ENCODE peak calls at places on chromosomes 12 and 14, in six cellular contexts. G, L, V, C, X and Z are unnamed samples.

GRCh38 chr12:78671295-78671694 is 193.3 kb upstream of the SYT1 start:
- DNase-seq in G (peak; percentile 93), X (no peak), L (no peak), V (no peak), C (no peak), Z (no peak)

GRCh38 chr14:70897475-70897874 is 9.8 kb upstream of the PCNX1 start:
- DNase-seq in C (no peak), L (no peak), X (no peak), G (peak; percentile 82), V (no peak), Z (no peak)

GRCh38 chr14:24311837-24312615 is 724 bp downstream of the LTB4R start:
- DNase-seq in G (no peak), V (no peak), L (peak; percentile 52), C (no peak), X (no peak), Z (no peak)

GRCh38 chr12:116138380-116138779 is 139.1 kb downstream of the MED13L start:
- DNase-seq in X (no peak), C (no peak), V (no peak), L (no peak), G (peak; percentile 75), Z (no peak)

GRCh38 chr14:96039633-96040311 is 610 bp downstream of the C14orf132 start:
- DNase-seq in L (peak; percentile 13), C (no peak), V (peak; percentile 24), G (peak; percentile 14), X (no peak), Z (no peak)

GRCh38 chr12:72574138-72574537 is 302.0 kb downstream of the TRHDE start:
- DNase-seq in X (no peak), L (no peak), G (no peak), C (no peak), V (no peak), Z (no peak)

GRCh38 chr12:10283028-10283427 is 24.6 kb upstream of the KLRD1 start:
- DNase-seq in L (no peak), X (no peak), G (no peak), C (no peak), V (no peak), Z (no peak)

GRCh38 chr12:104668274-104668718 is 211.5 kb downstream of the CHST11 start:
- DNase-seq in V (no peak), L (peak; percentile 57), G (peak; percentile 57), X (peak; percentile 63), C (peak; percentile 51), Z (peak; percentile 44)

GRCh38 chr14:25887251-25887908 is 710.5 kb downstream of the NOVA1 start:
- DNase-seq in X (no peak), L (no peak), V (no peak), G (peak; percentile 39), C (no peak), Z (no peak)

GRCh38 chr12:127127887-127128286 is 1139.1 kb upstream of the TMEM132C start:
- DNase-seq in X (no peak), C (no peak), V (no peak), G (no peak), L (no peak), Z (no peak)

GRCh38 chr12:96861656-96862055 is 45.4 kb upstream of the NEDD1 start:
- DNase-seq in L (no peak), V (no peak), X (no peak), G (peak; percentile 68), C (no peak), Z (no peak)

GRCh38 chr12:121391619-121392324 is 8.1 kb upstream of the RNF34 start:
- DNase-seq in G (peak; percentile 2), V (no peak), X (no peak), L (no peak), C (no peak), Z (no peak)

GRCh38 chr12:65532744-65533143 is 254.3 kb downstream of the MSRB3 start:
- DNase-seq in C (no peak), L (no peak), V (no peak), G (peak; percentile 95), X (no peak), Z (peak; percentile 20)

GRCh38 chr12:120225200-120225558 is 24.3 kb upstream of the RPLP0 start:
- DNase-seq in G (no peak), C (no peak), L (no peak), V (no peak), X (no peak), Z (no peak)

GRCh38 chr12:89179983-89180382 is 172.3 kb downstream of the DUSP6 start:
- DNase-seq in L (peak; percentile 6), V (peak; percentile 31), G (peak; percentile 64), C (no peak), X (no peak), Z (no peak)

GRCh38 chr12:9813821-9814798 is 13.2 kb upstream of the KLRF1 start:
- DNase-seq in C (peak; percentile 76), G (no peak), L (peak; percentile 62), V (peak; percentile 79), X (peak; percentile 85), Z (peak; percentile 85)

GRCh38 chr14:75978249-75978731 is 3.5 kb downstream of the TGFB3 start:
- DNase-seq in V (no peak), G (no peak), L (no peak), X (no peak), C (no peak), Z (no peak)

GRCh38 chr14:67620217-67620789 is 583 bp downstream of the ARG2 start:
- DNase-seq in V (peak; percentile 21), L (peak; percentile 63), C (no peak), X (no peak), G (no peak), Z (peak; percentile 41)

GRCh38 chr14:90658541-90658967 is 157.7 kb downstream of the TTC7B start:
- DNase-seq in L (no peak), C (no peak), X (no peak), V (no peak), G (peak; percentile 85), Z (no peak)

GRCh38 chr14:59601056-59601455 is 24.4 kb upstream of the CCDC175 start:
- DNase-seq in V (no peak), G (no peak), C (no peak), X (no peak), L (no peak), Z (peak; percentile 73)

GRCh38 chr12:29035112-29035511 is 114.0 kb upstream of the FAR2 start:
- DNase-seq in G (no peak), L (no peak), V (no peak), X (no peak), C (no peak), Z (no peak)

GRCh38 chr14:68404652-68405183 is 388.1 kb downstream of the ZFP36L1 start:
- DNase-seq in L (peak; percentile 43), G (peak; percentile 35), X (no peak), V (no peak), C (no peak), Z (peak; percentile 17)

GRCh38 chr14:75794615-75795038 is 133.6 kb downstream of the TTLL5 start:
- DNase-seq in G (peak; percentile 53), V (no peak), X (no peak), C (no peak), L (no peak), Z (no peak)

GRCh38 chr14:72451081-72451972 is 442.6 kb downstream of the DPF3 start:
- DNase-seq in C (no peak), X (no peak), V (no peak), G (peak; percentile 41), L (no peak), Z (no peak)

GRCh38 chr14:69543341-69544249 is 31.1 kb downstream of the CCDC177 start:
- DNase-seq in X (peak; percentile 74), C (no peak), G (peak; percentile 89), L (peak; percentile 8), V (peak; percentile 39), Z (peak; percentile 39)

DNA sequence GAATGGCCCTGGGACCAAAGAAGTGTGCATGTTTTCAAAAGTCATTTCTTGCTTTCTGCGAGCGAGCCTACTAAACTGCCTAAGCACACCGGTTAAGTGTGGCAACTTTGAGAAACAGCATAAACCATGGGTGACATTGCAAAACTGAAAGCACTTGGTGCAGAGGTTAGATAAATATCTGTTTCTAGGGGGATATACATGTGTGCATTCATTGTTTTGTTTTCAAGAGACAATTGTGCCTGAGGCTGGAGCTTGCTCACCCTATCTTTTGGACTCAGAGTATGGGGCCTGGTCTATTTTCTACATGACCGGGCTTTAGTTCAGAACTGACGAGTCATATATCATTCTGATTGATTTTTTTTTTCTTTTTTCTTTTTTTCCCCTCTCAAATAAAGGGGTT is 923.4 kb downstream of the NRXN3 start:
- DNase-seq in L (no peak), V (no peak), X (no peak), C (no peak), G (no peak), Z (no peak)
- H3K9me3 ChIP-seq in L (no peaks in the 10 kb centered on the region), V (no peaks in the 10 kb centered on the region), X (no peaks in the 10 kb centered on the region), C (no peaks in the 10 kb centered on the region), G (no peaks in the 10 kb centered on the region), Z (no peaks in the 10 kb centered on the region)

GRCh38 chr14:104136472-104137296 is 1.7 kb upstream of the KIF26A start:
- DNase-seq in G (no peak), V (no peak), L (no peak), X (no peak), C (peak; percentile 13), Z (no peak)
- H3K4me3 ChIP-seq in G (no peak overlapping the region), V (peak overlapping the region; percentile 55), L (no peak overlapping the region), X (peak overlapping the region; percentile 64), C (peak overlapping the region; percentile 77), Z (peak overlapping the region; percentile 12)

DNA sequence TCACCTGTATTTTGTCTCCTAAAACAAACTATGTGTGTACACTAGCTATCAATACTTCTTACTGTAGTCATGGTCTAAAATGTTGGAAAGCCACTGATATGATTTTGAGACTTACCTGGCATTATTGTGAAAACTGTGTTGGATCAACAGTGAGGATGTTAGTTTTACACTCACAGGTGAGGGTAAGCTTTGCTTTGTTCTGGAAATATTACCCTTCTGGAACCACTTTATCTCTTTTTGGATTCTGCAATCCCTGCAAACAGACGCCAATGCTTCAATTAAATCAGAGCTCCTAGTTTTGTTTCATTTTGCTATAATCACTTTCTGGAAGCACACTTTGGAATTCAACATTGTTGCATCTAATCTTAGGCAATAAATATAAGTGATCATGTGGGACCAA is 223.3 kb downstream of the RPS29 start:
- DNase-seq in C (no peak), L (no peak), X (no peak), G (no peak), V (no peak), Z (no peak)
- TF ChIP-seq CTCF in C (no peak), L (no peak), X (no peak), G (no peak), V (no peak), Z (no peak)

GRCh38 chr14:29705801-29706200 is 221.8 kb downstream of the PRKD1 start:
- DNase-seq in L (no peak), X (no peak), V (no peak), G (no peak), C (no peak), Z (no peak)

GRCh38 chr14:29710015-29710414 is 217.6 kb downstream of the PRKD1 start:
- DNase-seq in V (no peak), C (no peak), X (no peak), G (no peak), L (no peak), Z (no peak)

GRCh38 chr14:29712586-29712985 is 215.1 kb downstream of the PRKD1 start:
- DNase-seq in V (no peak), G (no peak), X (no peak), C (no peak), L (no peak), Z (no peak)

GRCh38 chr14:29706700-29707099 is 220.9 kb downstream of the PRKD1 start:
- DNase-seq in L (no peak), V (no peak), G (no peak), X (no peak), C (no peak), Z (no peak)

DNA sequence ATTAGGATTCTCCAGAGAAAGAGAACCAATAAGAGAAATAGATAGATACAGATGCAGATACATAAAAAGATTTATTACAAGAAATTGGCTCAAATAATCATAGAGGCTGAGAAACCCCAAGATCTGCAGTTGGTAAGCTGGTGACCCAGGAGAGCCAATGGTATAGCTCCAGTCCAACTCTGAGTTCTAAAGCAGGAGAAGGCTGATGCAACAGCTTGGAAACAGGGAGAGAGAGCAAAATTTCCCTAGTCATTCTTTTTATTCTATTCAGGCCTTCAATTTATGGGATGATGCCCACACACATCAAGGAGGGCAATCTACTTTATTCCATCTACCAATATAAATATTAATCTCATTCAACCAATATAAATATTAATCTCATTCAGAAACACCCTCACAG is 218.2 kb downstream of the PRKD1 start:
- DNase-seq in L (no peak), C (no peak), V (no peak), X (no peak), G (no peak), Z (no peak)
- H3K9me3 ChIP-seq in L (no peaks in the 10 kb centered on the region), C (peaks cover 6% of the 10 kb centered on the region), V (no peaks in the 10 kb centered on the region), X (no peaks in the 10 kb centered on the region), G (no peaks in the 10 kb centered on the region), Z (no peaks in the 10 kb centered on the region)